ENCODE peak calls at places on chromosomes 7 and 10, in seven cellular contexts. L is psoas muscle, W is MM.1S, N is body of pancreas, V is astrocyte of the spinal cord, C is astrocyte, A is GM12865. U is an unnamed sample.

GRCh38 chr7:7201583-7202374 is 19.4 kb downstream of the C1GALT1 start:
- DNase-seq in L (no peak), W (peak), N (no peak), V (no peak), C (no peak), A (peak), U (no peak)

GRCh38 chr7:84231157-84231556 is 36.6 kb upstream of the SEMA3A start:
- DNase-seq in L (no peak), W (no peak), N (no peak), V (peak), C (peak), A (no peak), U (peak)

GRCh38 chr10:100436255-100436654 is 26.6 kb upstream of the WNT8B start:
- DNase-seq in L (no peak), W (no peak), N (no peak), V (no peak), C (no peak), A (no peak), U (no peak)

GRCh38 chr7:157771-158251 is 34.6 kb upstream of the FAM20C start:
- DNase-seq in L (no peak), W (no peak), N (peak), V (no peak), C (no peak), A (no peak), U (no peak)

GRCh38 chr7:73343671-73344380 is 15.9 kb downstream of the FKBP6 start:
- DNase-seq in L (no peak), W (no peak), N (no peak), V (no peak), C (no peak), A (no peak), U (no peak)

GRCh38 chr10:132638130-132638515 is 100.5 kb downstream of the INPP5A start:
- DNase-seq in L (no peak), W (no peak), N (peak), V (no peak), C (no peak), A (no peak), U (no peak)

GRCh38 chr10:91251430-91252056 is 31.1 kb downstream of the PCGF5 start:
- DNase-seq in L (peak), W (peak), N (peak), V (peak), C (peak), A (peak), U (peak)

GRCh38 chr7:18927134-18927533 is 190.3 kb downstream of the TWIST1 start:
- DNase-seq in L (no peak), W (no peak), N (no peak), V (peak), C (peak), A (no peak), U (peak)

GRCh38 chr7:42661312-42661711 is 250.6 kb downstream of the C7orf25 start:
- DNase-seq in L (no peak), W (no peak), N (no peak), V (peak), C (peak), A (no peak), U (peak)

GRCh38 chr10:99234067-99234738 is 1.4 kb downstream of the HPSE2 start:
- DNase-seq in L (peak), W (peak), N (peak), V (peak), C (peak), A (peak), U (peak)

GRCh38 chr7:27178366-27178765 is 4.2 kb upstream of the HOXA10 start:
- DNase-seq in L (no peak), W (no peak), N (no peak), V (no peak), C (no peak), A (no peak), U (peak)
- H3K4me3 ChIP-seq in L (peak), W (no peak), N (no peak), V (no peak), C (no peak), A (no peak), U (peak)

DNA sequence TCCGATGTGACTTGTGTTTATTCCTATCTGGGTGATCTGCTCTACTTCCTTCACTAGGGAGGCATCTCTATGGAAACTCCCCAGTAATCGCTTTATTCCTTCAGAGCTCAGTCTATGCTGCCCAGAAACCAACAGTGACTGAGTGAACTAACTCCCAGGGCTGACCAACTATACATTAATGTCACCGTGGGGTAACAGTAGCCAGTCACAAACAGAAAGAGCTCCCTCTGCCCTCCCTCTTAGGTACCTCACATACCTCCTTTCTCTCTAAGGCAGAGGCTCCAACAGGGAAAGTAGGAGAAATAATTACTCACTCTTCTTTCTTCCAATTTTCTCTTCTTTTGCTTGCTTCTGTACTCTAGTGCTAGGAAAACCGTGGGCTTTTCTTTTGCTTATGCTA is 855.0 kb downstream of the REEP3 start:
- DNase-seq in L (no peak), W (no peak), N (no peak), V (no peak), C (no peak), A (no peak), U (no peak)
- TF ChIP-seq CTCF in L (no peak), W (no peak), N (no peak), V (no peak), C (no peak), A (no peak), U (no peak)

GRCh38 chr7:81173766-81174281 is 255.0 kb upstream of the SEMA3C start:
- DNase-seq in L (no peak), W (no peak), N (no peak), V (peak), C (peak), A (no peak), U (peak)
- H3K4me3 ChIP-seq in L (no peak), W (no peak), N (no peak), V (no peak), C (peak), A (no peak), U (no peak)

GRCh38 chr7:79453266-79453557 is 255 bp downstream of the MAGI2 start:
- DNase-seq in L (no peak), W (no peak), N (no peak), V (no peak), C (no peak), A (no peak), U (no peak)

GRCh38 chr7:79455173-79455790 is 1.8 kb upstream of the MAGI2 start:
- DNase-seq in L (no peak), W (no peak), N (no peak), V (no peak), C (no peak), A (no peak), U (no peak)

GRCh38 chr7:79452495-79453265 is 787 bp downstream of the MAGI2 start:
- DNase-seq in L (peak), W (no peak), N (peak), V (no peak), C (peak), A (no peak), U (peak)

GRCh38 chr7:79453558-79454324 is at the start of gene MAGI2:
- DNase-seq in L (peak), W (peak), N (peak), V (peak), C (peak), A (no peak), U (peak)

GRCh38 chr7:79454325-79454960 is 976 bp upstream of the MAGI2 start:
- DNase-seq in L (peak), W (no peak), N (peak), V (no peak), C (peak), A (no peak), U (peak)
- TF ChIP-seq CTCF in L (no peak), W (no peak), N (no peak), V (peak), C (no peak), A (no peak), U (no peak)

DNA sequence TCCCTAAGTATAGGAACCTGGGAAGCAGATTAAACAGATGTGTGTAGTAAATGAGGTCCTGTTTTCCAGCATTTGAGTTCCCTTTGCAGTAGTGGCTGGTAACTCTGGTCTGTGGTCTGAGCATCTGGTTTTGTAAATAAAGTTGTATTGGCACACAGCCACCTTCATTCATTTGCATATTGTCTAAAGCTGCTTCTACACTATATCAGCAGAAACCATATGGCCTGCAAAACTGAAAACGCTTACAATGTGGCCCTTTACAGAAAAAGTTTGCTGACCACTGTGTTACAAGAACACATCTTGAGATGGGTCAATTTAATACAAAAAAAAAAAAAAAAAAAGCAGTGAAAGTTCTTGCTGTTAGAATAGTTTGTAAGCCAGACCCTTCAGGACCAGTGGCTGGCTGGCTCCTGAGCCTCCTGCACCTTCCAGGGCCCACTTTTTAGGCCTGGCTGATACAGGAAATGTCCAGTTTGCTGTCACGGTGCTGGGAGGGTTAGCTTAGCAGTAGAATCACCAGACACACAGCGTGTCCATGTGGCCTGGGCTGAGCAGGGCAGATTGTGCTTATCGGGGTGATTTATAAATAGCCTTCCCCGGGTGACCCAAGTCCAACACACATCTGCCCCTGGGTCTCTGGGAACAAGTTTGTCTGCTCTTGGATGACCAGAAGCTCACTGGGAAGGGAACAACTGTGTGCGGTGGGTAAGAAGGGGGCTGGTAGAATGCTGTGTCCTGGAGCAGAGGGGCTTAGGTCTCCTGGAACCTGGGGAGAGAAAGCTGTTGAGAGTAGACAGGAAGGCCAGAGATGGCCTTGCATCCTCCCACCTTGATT is 1.4 kb downstream of the C10orf71 start:
- DNase-seq in L (peak), W (peak), N (no peak), V (no peak), C (no peak), A (peak), U (peak)
- H3K4me3 ChIP-seq in L (peak), W (no peak), N (no peak), V (no peak), C (no peak), A (no peak), U (no peak)

DNA sequence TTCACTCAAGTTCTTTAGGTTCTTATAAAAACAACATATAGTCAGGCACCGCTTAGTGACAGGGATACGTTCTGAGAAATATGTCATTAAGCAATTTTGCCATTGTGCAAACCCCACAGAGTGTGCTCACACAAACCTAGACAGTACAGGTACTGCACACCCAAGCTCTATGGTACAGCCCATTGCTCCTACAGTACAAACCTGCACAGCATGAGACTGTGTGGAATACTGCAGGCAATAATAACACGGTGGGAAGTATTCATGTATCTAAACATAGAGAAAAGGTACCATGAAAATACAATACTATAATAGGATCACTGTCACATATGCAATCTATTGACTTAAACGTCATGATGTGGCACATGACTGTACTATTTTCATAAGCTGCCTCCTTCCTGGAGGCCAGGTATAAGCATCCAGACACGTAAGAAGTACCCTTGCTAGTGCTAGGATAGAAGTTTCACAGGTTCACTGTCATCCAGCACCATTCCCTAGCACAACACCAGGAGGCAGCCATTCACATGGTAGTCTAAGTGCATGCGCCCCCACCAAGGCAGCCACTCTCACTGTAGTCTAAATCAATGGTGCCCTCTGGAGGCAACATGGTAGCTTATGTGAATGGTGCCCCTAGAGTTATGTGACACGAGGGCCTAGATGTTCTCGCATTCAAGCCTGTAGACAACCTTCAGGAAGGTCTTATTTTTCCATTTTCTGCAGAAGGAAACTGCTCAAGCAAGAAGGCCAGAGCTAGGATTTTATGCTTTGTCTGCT is 98.5 kb downstream of the ARHGAP22 start:
- DNase-seq in L (no peak), W (peak), N (no peak), V (peak), C (no peak), A (peak), U (no peak)
- TF ChIP-seq CTCF in L (peak), W (peak), N (no peak), V (peak), C (peak), A (peak), U (peak)

GRCh38 chr7:20385121-20385520 is 54.4 kb downstream of the ITGB8 start:
- DNase-seq in L (no peak), W (no peak), N (no peak), V (peak), C (peak), A (no peak), U (peak)
- H3K4me3 ChIP-seq in L (no peak), W (no peak), N (no peak), V (no peak), C (no peak), A (no peak), U (no peak)

DNA sequence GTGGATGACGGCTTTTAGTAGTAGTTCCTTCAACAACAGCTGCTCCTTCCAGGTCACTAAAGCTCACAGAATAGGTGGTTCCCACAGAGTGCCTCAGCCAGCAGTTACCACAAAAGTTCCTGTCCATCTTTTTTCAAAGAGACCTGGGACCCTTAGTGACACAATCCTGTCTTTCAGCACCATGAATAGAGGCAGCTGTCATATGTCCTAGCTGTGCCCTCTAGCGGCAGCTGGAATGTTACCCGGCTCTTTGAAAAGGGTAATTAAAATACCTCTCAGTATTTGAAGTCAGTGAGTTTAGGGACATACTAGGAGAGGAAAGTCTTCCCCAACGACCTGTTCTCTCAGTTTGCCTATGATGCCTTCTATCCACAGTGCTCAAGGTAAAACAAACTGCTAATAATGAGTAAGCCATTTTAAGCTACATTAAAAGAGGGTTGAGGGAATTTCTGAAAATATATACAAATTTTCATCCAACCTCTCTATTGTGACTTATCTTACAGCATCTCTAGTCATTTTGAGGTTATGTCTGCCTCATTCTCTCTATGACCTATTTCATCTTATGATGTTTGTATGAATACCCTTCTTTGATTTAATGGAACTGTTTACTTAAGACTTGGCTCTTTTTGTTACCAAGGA is 290.8 kb downstream of the NXPH1 start:
- DNase-seq in L (no peak), W (peak), N (peak), V (no peak), C (no peak), A (peak), U (peak)
- TF ChIP-seq CTCF in L (peak), W (peak), N (peak), V (peak), C (peak), A (peak), U (peak)

DNA sequence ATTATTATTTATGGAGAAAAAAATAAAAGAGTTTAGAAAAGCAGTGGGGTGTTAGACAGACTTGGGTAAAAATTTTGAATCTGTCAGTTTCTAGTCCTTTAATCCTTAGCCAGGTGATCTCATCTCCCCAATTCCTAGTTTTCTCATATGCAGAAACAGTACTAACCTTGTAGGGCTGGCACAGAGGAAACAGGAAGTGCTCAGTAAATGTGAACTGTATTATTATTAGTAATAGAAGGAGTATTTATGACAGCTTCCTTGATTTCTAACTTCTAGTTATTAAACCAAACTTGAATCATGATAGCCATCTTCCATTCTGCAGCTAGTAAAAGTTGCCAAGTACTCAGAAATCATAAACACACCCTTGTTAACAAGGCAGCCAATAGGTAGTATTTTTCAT is 12.5 kb downstream of the TBX20 start:
- DNase-seq in L (no peak), W (no peak), N (no peak), V (no peak), C (no peak), A (no peak), U (no peak)
- H3K4me3 ChIP-seq in L (no peak), W (no peak), N (no peak), V (no peak), C (no peak), A (no peak), U (no peak)